ENCODE peak calls at places on chromosomes 16 and 17, in five cellular contexts. A is PC-9, U is GM23248, Y is astrocyte, C is OCI-LY7. O is an unnamed sample. For H3K9me3 and H3K79me2, the result is how much of the 10 kb centered on the place peaks cover.

GRCh38 chr17:80720624-80721577 is 176.3 kb downstream of the RPTOR start:
- DNase-seq in U (peak), C (peak), Y (peak), A (peak), O (no peak)

GRCh38 chr16:13376174-13376573 is 474.8 kb downstream of the SHISA9 start:
- DNase-seq in U (no peak), A (no peak), C (no peak), Y (no peak), O (no peak)

GRCh38 chr17:40312131-40312731 is 3.3 kb downstream of the RARA start:
- DNase-seq in A (peak), U (no peak), Y (no peak), C (no peak), O (no peak)

GRCh38 chr16:49696414-49697101 is 159.4 kb downstream of the ZNF423 start:
- DNase-seq in U (no peak), A (no peak), C (no peak), Y (no peak), O (no peak)

GRCh38 chr17:54900457-54901229 is at the start of gene TOM1L1:
- DNase-seq in C (no peak), Y (peak), U (peak), A (peak), O (peak)

GRCh38 chr16:5451641-5452040 is 354.0 kb upstream of the EEF2KMT start:
- DNase-seq in A (no peak), Y (no peak), U (no peak), C (no peak), O (no peak)

GRCh38 chr17:17463821-17464220 is 13.0 kb upstream of the MED9 start:
- DNase-seq in A (no peak), U (no peak), Y (no peak), C (no peak), O (no peak)

GRCh38 chr17:29664743-29665479 is 42.2 kb upstream of the CORO6 start:
- DNase-seq in A (peak), U (peak), C (no peak), Y (peak), O (peak)

GRCh38 chr17:78741644-78742284 is 40.3 kb downstream of the CYTH1 start:
- DNase-seq in C (no peak), A (no peak), U (no peak), Y (no peak), O (no peak)

GRCh38 chr17:67017895-67018294 is 26.5 kb upstream of the CACNG1 start:
- DNase-seq in Y (no peak), C (no peak), U (no peak), A (no peak), O (no peak)

GRCh38 chr16:58378401-58378800 is 13.9 kb upstream of the GINS3 start:
- DNase-seq in U (peak), Y (no peak), C (no peak), A (no peak), O (no peak)

GRCh38 chr17:67441052-67441738 is 64.1 kb downstream of the PITPNC1 start:
- DNase-seq in C (peak), Y (peak), A (peak), U (peak), O (peak)

GRCh38 chr16:86070511-86070910 is 171.5 kb downstream of the IRF8 start:
- DNase-seq in A (no peak), U (no peak), C (no peak), Y (no peak), O (no peak)

GRCh38 chr16:11308493-11309283 is 27.6 kb upstream of the PRM1 start:
- DNase-seq in A (no peak), C (peak), U (no peak), Y (no peak), O (no peak)

GRCh38 chr16:27597361-27597760 is 47.4 kb downstream of the KATNIP start:
- DNase-seq in Y (no peak), U (no peak), C (no peak), A (no peak), O (no peak)

DNA sequence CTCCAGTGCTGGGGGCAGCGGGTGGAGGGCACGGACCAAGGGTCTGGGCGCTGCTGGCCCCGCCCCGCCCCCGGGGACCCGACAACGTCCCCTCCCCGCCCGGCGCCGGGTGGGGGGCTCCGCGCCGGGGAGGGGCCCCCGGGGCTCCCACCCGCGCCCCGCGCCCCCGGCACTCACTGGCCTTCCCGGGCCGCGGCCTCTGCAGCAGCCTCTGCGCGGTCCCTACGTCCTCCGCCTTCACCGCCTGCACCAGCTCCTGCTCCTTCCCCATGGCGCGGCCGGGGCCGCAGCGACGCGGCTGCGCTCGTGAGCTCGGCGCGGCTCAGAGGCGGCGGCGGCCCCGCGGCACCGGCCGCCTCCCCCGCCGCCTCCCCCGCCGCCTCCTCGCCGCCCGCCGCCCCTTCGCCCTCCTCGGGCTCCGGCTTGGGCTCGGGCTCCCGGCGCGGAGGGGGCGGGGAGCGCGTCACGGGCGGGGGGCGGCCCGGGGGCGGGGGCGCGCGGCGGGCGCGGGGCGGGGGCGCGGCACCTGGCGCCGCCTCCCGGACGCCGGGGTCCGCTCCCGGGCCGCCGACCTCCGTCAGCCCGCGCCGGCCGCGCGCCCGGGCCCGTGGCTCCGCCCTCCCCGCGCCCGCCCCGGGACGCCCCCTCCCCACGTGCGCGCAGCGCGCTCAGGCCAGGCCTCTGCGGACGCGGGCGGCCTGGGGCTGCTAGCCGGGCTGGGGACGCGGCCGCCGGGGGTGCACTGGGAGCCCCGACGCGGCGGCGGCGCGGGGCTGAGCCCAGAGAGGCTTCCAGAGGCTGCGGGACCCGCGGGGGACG is at the start of gene CASKIN1:
- DNase-seq in C (no peak), A (no peak), Y (no peak), U (peak), O (peak)
- H3K4me2 ChIP-seq in C (no peak), A (peak), Y (peak), U (no peak), O (peak)

GRCh38 chr16:35795361-35796029 is 2336.1 kb downstream of the TP53TG3F start:
- DNase-seq in Y (no peak), U (no peak), A (no peak), C (no peak), O (no peak)
- H3K9me3 ChIP-seq in Y (under half), U (under half), A (under half), C (under half), O (under half)

GRCh38 chr16:84612686-84613085 is 5.2 kb downstream of the COTL1 start:
- DNase-seq in C (no peak), U (no peak), A (no peak), Y (no peak), O (no peak)
- H3K79me2 ChIP-seq in C (half or more), U (half or more), A (half or more), Y (half or more), O (half or more)

DNA sequence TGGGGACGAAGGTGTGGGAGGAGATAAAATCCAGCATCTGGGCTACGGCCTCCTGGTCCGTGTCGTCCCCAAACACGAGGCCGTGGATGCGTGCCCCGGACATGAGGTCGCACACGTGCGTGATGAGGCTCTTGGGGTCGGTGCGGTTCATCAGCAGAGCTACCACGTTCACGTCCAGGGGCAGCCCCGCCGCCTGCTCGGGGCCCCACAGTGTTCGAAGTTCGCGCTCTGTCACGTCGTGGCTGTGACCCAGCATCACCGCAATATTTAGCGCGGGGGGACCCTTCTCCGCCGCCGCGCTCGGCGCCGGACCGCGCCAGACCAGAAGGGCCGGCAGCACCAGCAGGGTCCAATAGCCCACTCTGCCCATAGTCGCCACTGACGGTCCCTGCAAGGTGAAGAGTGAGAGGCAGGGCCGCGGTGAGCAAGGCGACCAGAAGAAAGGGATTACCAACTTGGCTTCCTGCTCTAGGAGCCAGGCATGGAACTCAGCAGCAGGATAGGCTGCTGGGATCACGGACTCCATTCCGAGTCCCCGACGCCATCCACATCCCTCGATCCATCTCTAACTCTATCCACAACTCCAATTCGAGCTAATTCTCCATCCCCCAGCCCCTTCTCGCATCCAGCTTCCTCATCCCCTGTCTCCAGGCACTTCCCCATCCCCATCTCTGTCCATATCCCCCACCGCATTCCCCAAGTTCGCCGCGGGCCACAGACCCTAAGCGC is 2.0 kb downstream of the GRIN2A start:
- DNase-seq in C (no peak), A (no peak), Y (no peak), U (no peak), O (no peak)
- H3K4me2 ChIP-seq in C (no peak), A (no peak), Y (peak), U (no peak), O (peak)

GRCh38 chr16:68574479-68574878 is 35.4 kb downstream of the ZFP90 start:
- DNase-seq in Y (no peak), U (no peak), A (no peak), C (no peak), O (no peak)
- H3K9me3 ChIP-seq in Y (under half), U (under half), A (under half), C (under half), O (under half)

GRCh38 chr16:89291355-89291754 is 73.9 kb downstream of the ZNF778 start:
- DNase-seq in Y (no peak), U (no peak), A (no peak), C (no peak), O (no peak)
- H3K79me2 ChIP-seq in Y (half or more), U (half or more), A (under half), C (under half), O (under half)

GRCh38 chr16:83185902-83186301 is 559.1 kb downstream of the CDH13 start:
- DNase-seq in Y (no peak), A (no peak), C (no peak), U (no peak), O (no peak)

GRCh38 chr16:83187404-83187803 is 560.6 kb downstream of the CDH13 start:
- DNase-seq in U (peak), Y (peak), A (no peak), C (no peak), O (peak)
- H3K4me2 ChIP-seq in U (peak), Y (peak), A (no peak), C (no peak), O (no peak)

GRCh38 chr16:62692685-62693084 is 656.4 kb upstream of the CDH8 start:
- DNase-seq in C (no peak), A (no peak), U (no peak), Y (no peak), O (no peak)
- H3K9me3 ChIP-seq in C (under half), A (under half), U (under half), Y (under half), O (under half)

GRCh38 chr17:14281530-14281929 is 19.4 kb upstream of the HS3ST3B1 start:
- DNase-seq in U (no peak), Y (no peak), A (no peak), C (no peak), O (no peak)
- H3K79me2 ChIP-seq in U (under half), Y (under half), A (under half), C (under half), O (under half)

GRCh38 chr17:50145532-50146229 is 4.8 kb downstream of the PPP1R9B start:
- DNase-seq in C (no peak), U (no peak), A (no peak), Y (no peak), O (no peak)
- H3K4me2 ChIP-seq in C (peak), U (peak), A (peak), Y (peak), O (no peak)